ENCODE peak calls at places on chromosomes 16 and 17, in four cellular contexts. H, K, M and X are unnamed samples.

GRCh38 chr17:41413353-41413752 is 11.0 kb downstream of the KRT37 start:
- DNase-seq in H (no peak), M (no peak), K (peak), X (peak)

GRCh38 chr17:41627316-41628072 is 3.1 kb upstream of the KRT17 start:
- DNase-seq in K (no peak), H (no peak), M (no peak), X (no peak)

GRCh38 chr16:57471852-57472664 is 9.6 kb downstream of the POLR2C start:
- DNase-seq in H (peak), K (no peak), M (no peak), X (no peak)

GRCh38 chr17:75240394-75241142 is 20.8 kb downstream of the GGA3 start:
- DNase-seq in K (peak), H (no peak), M (no peak), X (peak)

GRCh38 chr17:68296217-68297140 is 5.2 kb downstream of the ARSG start:
- DNase-seq in H (peak), K (no peak), M (no peak), X (no peak)

GRCh38 chr17:76961869-76962268 is 93.7 kb downstream of the MGAT5B start:
- DNase-seq in K (no peak), H (no peak), M (no peak), X (no peak)

GRCh38 chr17:27503636-27504035 is 47.4 kb downstream of the KSR1 start:
- DNase-seq in K (no peak), M (no peak), H (no peak), X (no peak)

GRCh38 chr16:84036131-84036530 is 6.5 kb downstream of the SLC38A8 start:
- DNase-seq in H (no peak), M (no peak), K (no peak), X (no peak)

GRCh38 chr17:64442550-64442971 is 6.4 kb upstream of the MILR1 start:
- DNase-seq in H (no peak), M (no peak), K (no peak), X (no peak)

GRCh38 chr16:72740346-72740745 is 307.6 kb downstream of the ZFHX3 start:
- DNase-seq in M (no peak), K (peak), H (no peak), X (peak)

GRCh38 chr17:28773736-28774135 is 29.9 kb downstream of the TRAF4 start:
- DNase-seq in M (no peak), H (no peak), K (no peak), X (peak)

GRCh38 chr16:86567701-86568571 is 1.3 kb downstream of the FOXC2 start:
- DNase-seq in H (no peak), M (no peak), K (peak), X (peak)

GRCh38 chr17:32126746-32127145 is 15.6 kb upstream of the RHOT1 start:
- DNase-seq in M (no peak), K (no peak), H (no peak), X (no peak)
- H3K4me3 ChIP-seq in M (peak), K (no peak), H (peak), X (no peak)

GRCh38 chr17:39246274-39246673 is 20.5 kb upstream of the STAC2 start:
- DNase-seq in H (no peak), M (no peak), K (no peak), X (no peak)
- TF ChIP-seq CTCF in H (no peak), M (peak), K (peak), X (peak)

GRCh38 chr17:40065771-40066510 is 3.2 kb downstream of the THRA start:
- DNase-seq in M (no peak), H (no peak), K (no peak), X (no peak)
- H3K4me3 ChIP-seq in M (no peak), H (no peak), K (no peak), X (no peak)

GRCh38 chr16:24995033-24995432 is 20.1 kb downstream of the ARHGAP17 start:
- DNase-seq in M (no peak), K (no peak), H (no peak), X (no peak)
- TF ChIP-seq CTCF in M (no peak), K (no peak), H (no peak), X (no peak)

DNA sequence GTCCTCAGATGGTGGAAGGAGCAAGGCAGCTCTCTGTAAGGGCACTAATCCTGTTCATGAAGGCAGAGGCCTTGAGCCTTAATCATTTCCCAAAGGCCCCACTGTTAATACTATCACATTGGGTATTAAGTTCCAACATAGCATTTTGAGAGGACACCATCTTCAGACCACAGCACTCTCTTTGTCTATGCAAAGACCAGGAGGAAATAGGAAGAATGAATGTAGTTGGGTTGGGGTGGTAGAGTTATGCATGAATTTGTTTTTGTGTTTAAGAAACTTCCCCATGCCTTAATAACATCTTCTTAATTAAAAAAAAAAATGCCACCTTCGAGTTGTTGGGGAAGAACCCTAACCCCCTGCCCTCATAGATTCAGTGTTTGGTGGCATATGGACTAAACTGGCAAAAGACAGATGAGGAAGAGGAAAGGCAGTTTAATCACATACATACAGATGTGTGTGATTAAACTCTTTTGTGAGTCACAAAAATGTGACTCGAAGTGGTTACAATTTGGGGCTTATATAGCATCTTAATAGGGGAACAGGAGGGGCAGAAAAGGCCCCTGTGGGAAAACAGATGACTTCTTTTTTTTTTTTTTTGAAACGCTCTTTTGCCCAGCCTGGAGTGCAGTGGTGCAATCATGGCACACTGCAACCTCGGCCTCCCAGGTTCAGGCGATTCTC is 35.0 kb upstream of the SLC5A10 start:
- DNase-seq in H (no peak), M (peak), K (peak), X (no peak)
- H3K4me3 ChIP-seq in H (no peak), M (no peak), K (no peak), X (no peak)

GRCh38 chr17:6648181-6648580 is 3.2 kb downstream of the MED31 start:
- DNase-seq in M (no peak), K (no peak), H (no peak), X (peak)
- TF ChIP-seq CTCF in M (peak), K (peak), H (peak), X (peak)

DNA sequence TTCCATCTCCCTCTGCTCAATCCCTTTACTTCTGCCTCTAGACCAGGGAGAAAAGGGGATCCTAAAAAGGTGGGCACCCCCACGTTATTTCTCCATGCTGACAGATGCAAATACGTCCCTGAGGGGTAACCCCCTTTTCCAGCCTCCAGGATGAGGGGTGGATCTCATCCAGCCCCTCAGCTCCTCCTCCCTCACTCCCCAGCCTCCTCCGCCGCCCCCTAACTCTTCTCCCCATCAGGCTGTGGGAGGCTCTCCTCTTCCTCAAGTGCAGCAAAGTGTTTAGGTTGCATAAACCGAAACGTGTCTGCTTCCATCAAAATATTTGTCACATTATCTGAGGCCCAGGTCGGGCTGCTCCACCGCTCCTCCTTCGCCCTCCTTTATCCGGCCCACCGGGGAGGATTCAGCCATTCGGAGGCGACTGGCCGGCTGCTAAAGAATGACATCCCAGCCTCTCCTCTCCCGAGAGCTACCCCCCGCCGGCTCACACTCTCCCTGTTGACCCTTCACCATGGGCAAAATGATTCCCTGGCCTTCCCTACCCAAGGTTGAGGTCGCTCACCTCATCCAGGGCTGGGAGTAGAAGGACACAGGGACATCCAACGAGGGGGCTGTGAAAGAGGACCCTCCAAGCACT is 1.2 kb upstream of the C1QL1 start:
- DNase-seq in M (no peak), K (no peak), H (no peak), X (no peak)
- H3K4me3 ChIP-seq in M (no peak), K (no peak), H (no peak), X (no peak)

DNA sequence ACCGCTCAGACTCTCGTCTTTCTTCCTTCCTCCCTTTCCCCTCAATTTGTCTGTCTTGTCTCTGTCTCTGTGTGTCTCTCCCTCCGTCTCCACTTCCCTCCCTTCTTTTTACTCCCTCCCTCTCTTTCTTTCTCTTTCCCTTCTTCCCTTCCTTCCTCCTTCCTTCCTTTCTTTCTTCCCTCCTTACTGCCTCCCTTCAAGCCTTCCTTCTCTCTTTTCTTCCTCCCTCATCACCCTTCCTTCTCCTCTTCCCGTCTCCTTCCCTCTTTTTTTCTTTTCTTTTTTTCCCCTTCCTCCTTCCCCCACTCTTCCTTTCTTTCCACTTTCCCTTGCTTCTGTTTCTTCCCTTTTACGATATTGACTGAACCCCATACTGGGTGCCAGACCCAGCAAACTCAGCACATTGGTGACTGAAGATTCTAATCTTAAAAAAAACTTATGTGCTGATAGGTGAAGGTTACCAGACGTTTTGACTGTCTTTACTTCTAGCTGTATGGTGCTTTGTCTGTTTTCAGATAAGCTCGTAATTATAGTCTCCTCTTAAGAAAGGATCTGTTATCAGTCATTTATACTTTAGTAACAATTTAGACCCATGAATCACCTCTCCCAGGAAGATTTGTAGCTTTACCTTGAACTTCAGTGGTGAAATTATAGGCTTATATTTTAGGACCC is 481 bp upstream of the BRD7 start:
- DNase-seq in K (no peak), H (no peak), M (no peak), X (no peak)
- TF ChIP-seq CTCF in K (no peak), H (no peak), M (no peak), X (no peak)

DNA sequence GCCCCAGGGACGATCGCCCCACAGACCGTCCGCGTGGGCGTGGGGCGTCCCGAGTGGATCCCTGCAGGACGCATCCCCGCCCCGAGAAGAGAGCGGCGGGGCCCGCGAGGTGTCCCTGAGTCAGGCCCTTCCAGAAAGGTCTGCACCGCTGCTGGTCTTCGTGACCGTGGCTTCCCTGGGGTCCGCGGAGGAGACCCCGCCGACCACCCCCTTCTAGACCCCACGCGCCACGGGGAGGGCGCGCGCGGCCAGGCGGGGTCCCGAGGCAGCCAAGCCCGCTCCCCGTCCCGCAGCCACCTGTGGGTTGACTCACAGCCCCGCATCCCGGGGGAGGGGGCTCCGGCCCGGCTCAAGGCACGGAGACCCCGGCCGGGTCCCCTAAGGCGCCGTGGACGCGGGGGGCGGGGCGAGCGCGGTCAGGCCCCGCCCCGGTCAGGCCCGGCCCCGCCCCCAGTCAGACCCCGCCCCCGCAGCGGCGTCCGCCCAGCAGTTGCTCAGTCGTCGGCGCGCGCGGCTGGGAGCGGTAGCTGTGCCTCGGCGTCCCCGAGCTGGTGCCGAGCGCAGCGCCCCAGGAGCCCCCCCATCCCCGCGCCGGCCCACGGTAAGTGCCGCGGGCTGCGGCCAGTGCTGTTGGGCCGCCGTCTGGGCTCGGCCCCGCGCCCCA is at the start of gene BAIAP3:
- DNase-seq in M (no peak), K (no peak), H (peak), X (peak)
- H3K4me3 ChIP-seq in M (no peak), K (peak), H (peak), X (no peak)

GRCh38 chr16:2086812-2087425 is 39.1 kb downstream of the TSC2 start:
- DNase-seq in M (no peak), H (no peak), K (no peak), X (no peak)
- TF ChIP-seq CTCF in M (no peak), H (no peak), K (no peak), X (no peak)